ENCODE peak calls at places on chromosomes 7 and 10, in nine cellular contexts. V, U, Q, H, Y, L, N, P and T are unnamed samples. For H3K4me1, the result is how much of the 10 kb centered on the place peaks cover.

GRCh38 chr7:3649250-3649649 is 348.2 kb downstream of the SDK1 start:
- DNase-seq in Y (no peak), H (no peak), P (no peak), Q (no peak), U (no peak), L (no peak), V (peak), N (no peak), T (peak)

GRCh38 chr7:4613855-4614548 is 68.1 kb upstream of the FOXK1 start:
- DNase-seq in N (no peak), P (no peak), Q (no peak), H (no peak), L (peak), V (peak), Y (no peak), U (no peak), T (peak)

GRCh38 chr7:112211348-112211907 is 4.9 kb downstream of the ZNF277 start:
- DNase-seq in Q (no peak), V (peak), Y (no peak), L (no peak), P (no peak), U (no peak), N (no peak), H (no peak), T (no peak)

GRCh38 chr10:541750-542371 is 147.6 kb downstream of the DIP2C start:
- DNase-seq in P (no peak), V (no peak), Y (peak), Q (no peak), H (no peak), N (no peak), L (no peak), U (no peak), T (no peak)

GRCh38 chr10:102814873-102815661 is 22.1 kb downstream of the CYP17A1 start:
- DNase-seq in N (no peak), L (peak), H (peak), P (peak), Y (peak), V (peak), U (no peak), Q (no peak), T (peak)

GRCh38 chr10:29243750-29244149 is 45.1 kb upstream of the LYZL1 start:
- DNase-seq in Y (no peak), P (peak), V (no peak), U (no peak), N (no peak), H (no peak), Q (peak), L (no peak), T (peak)

GRCh38 chr7:45701701-45702460 is 127.7 kb downstream of the ADCY1 start:
- DNase-seq in Y (no peak), L (no peak), N (no peak), V (no peak), Q (no peak), P (no peak), H (no peak), U (no peak), T (peak)

GRCh38 chr10:5888843-5889623 is 660 bp downstream of the ANKRD16 start:
- DNase-seq in U (no peak), P (peak), L (peak), N (no peak), H (no peak), Y (no peak), V (peak), Q (peak), T (peak)

GRCh38 chr7:24052572-24053223 is 231.3 kb upstream of the NPY start:
- DNase-seq in Q (no peak), U (peak), L (no peak), H (no peak), V (peak), P (no peak), N (no peak), Y (no peak), T (peak)

GRCh38 chr10:11177926-11178453 is 160.3 kb downstream of the CELF2 start:
- DNase-seq in U (no peak), Q (no peak), H (no peak), L (peak), P (no peak), Y (no peak), V (no peak), N (no peak), T (no peak)

GRCh38 chr10:47183726-47184084 is 116.3 kb upstream of the GDF10 start:
- DNase-seq in N (no peak), Q (no peak), H (no peak), U (peak), L (no peak), V (peak), P (no peak), Y (no peak), T (no peak)

GRCh38 chr7:5704534-5704922 is 76.9 kb downstream of the RNF216 start:
- DNase-seq in P (peak), L (peak), H (no peak), V (peak), U (no peak), Y (peak), Q (peak), N (peak), T (peak)

GRCh38 chr10:22314852-22315251 is 1.3 kb upstream of the COMMD3 start:
- DNase-seq in V (no peak), Q (no peak), N (no peak), Y (no peak), L (no peak), H (no peak), P (no peak), U (no peak), T (no peak)

GRCh38 chr7:30796105-30796869 is 25.1 kb downstream of the MINDY4 start:
- DNase-seq in H (no peak), P (no peak), L (no peak), U (no peak), V (peak), Y (no peak), N (no peak), Q (no peak), T (no peak)

GRCh38 chr7:105000927-105001336 is 13.1 kb upstream of the KMT2E start:
- DNase-seq in H (no peak), Q (no peak), P (no peak), U (no peak), Y (no peak), N (no peak), V (no peak), L (no peak), T (no peak)
- H3K4me1 ChIP-seq in H (half or more), Q (under half), P (half or more), U (under half), Y (under half), N (half or more), V (under half), L (half or more), T (under half)

GRCh38 chr10:95387383-95387782 is 96.6 kb upstream of the PDLIM1 start:
- DNase-seq in L (no peak), Q (no peak), U (no peak), Y (no peak), P (no peak), H (no peak), V (no peak), N (no peak), T (no peak)

GRCh38 chr10:95388539-95388938 is 97.7 kb upstream of the PDLIM1 start:
- DNase-seq in N (no peak), L (no peak), U (no peak), H (no peak), Y (no peak), P (peak), V (no peak), Q (peak), T (no peak)

GRCh38 chr10:95388072-95388471 is 97.3 kb upstream of the PDLIM1 start:
- DNase-seq in Q (no peak), V (no peak), U (no peak), P (no peak), H (no peak), N (no peak), Y (no peak), L (no peak), T (no peak)

GRCh38 chr10:95389982-95390381 is 99.2 kb upstream of the PDLIM1 start:
- DNase-seq in U (no peak), V (no peak), N (no peak), H (no peak), P (no peak), Y (no peak), Q (no peak), L (no peak), T (no peak)

GRCh38 chr10:95389176-95389575 is 98.4 kb upstream of the PDLIM1 start:
- DNase-seq in U (no peak), L (no peak), N (no peak), Q (no peak), H (no peak), P (no peak), Y (no peak), V (no peak), T (no peak)
- H3K4me1 ChIP-seq in U (under half), L (under half), N (under half), Q (under half), H (half or more), P (under half), Y (under half), V (under half), T (under half)

GRCh38 chr7:55100962-55101327 is 82.1 kb downstream of the EGFR start:
- DNase-seq in V (peak), L (no peak), Q (no peak), P (no peak), N (no peak), Y (no peak), H (no peak), U (no peak), T (no peak)
- H3K4me1 ChIP-seq in V (under half), L (under half), Q (under half), P (under half), N (under half), Y (under half), H (under half), U (half or more), T (under half)

GRCh38 chr7:82382276-82382675 is 61.3 kb downstream of the CACNA2D1 start:
- DNase-seq in L (no peak), U (no peak), V (no peak), H (no peak), P (no peak), N (no peak), Q (no peak), Y (no peak), T (peak)

GRCh38 chr7:82388138-82388537 is 55.4 kb downstream of the CACNA2D1 start:
- DNase-seq in P (no peak), V (peak), Q (no peak), N (no peak), L (no peak), Y (no peak), H (no peak), U (no peak), T (no peak)

GRCh38 chr7:82384779-82385178 is 58.8 kb downstream of the CACNA2D1 start:
- DNase-seq in P (no peak), Q (no peak), L (no peak), Y (no peak), U (no peak), V (no peak), H (no peak), N (no peak), T (no peak)

GRCh38 chr7:82389847-82390246 is 53.7 kb downstream of the CACNA2D1 start:
- DNase-seq in H (no peak), N (no peak), P (no peak), V (no peak), Y (no peak), U (no peak), L (no peak), Q (no peak), T (no peak)

DNA sequence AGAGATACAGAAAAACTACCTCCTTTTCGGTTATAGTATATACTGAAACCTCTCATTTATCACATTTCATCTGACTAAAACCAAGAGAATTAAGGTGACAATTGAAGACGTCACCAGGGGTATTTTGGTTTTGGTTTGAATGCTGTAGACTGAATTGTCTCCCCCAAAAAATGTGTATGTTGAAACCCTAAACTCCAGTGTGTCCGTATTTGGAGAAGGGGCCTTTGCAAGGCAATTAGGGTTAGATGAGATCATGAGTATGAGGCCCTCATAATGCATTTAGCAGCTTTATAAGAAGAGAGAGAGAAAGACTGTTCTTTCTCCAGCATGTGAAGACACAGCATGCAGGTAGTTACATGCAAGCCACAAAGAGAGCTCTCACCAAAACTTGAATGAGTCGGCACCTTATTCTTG is 59.5 kb downstream of the CACNA2D1 start:
- DNase-seq in L (no peak), Y (no peak), P (no peak), V (no peak), U (no peak), Q (no peak), H (no peak), N (no peak), T (no peak)
- H3K4me1 ChIP-seq in L (under half), Y (under half), P (under half), V (under half), U (under half), Q (under half), H (under half), N (under half), T (under half)

DNA sequence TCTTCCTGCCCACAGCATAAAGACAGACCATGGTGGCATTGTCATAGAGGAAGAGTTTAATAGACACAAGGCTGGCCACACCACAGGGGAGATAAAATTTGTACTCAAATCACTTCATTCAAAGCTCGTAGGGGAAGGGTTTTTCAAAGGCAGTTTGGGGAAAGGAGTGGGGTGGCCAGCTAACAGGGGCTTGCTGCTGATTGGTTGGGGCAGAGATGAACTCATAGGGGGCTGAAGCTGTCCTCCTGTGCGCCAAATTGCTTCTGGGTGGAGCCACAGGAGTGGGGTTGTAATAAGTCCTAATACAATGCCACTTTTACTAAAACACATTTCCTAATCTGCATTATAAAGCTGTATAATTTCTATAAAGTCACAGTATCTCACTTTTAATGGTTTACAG is 22.5 kb downstream of the PDZD8 start:
- DNase-seq in H (no peak), Y (no peak), U (no peak), V (no peak), P (no peak), L (no peak), N (no peak), Q (no peak), T (no peak)
- H3K4me1 ChIP-seq in H (under half), Y (under half), U (under half), V (under half), P (under half), L (under half), N (half or more), Q (under half), T (under half)

GRCh38 chr10:86785968-86786367 is 29.5 kb downstream of the BMPR1A start:
- DNase-seq in P (no peak), L (no peak), U (no peak), V (no peak), Y (no peak), H (no peak), Q (no peak), N (no peak), T (no peak)
- H3K4me1 ChIP-seq in P (under half), L (under half), U (under half), V (under half), Y (under half), H (under half), Q (under half), N (under half), T (under half)

GRCh38 chr7:55555160-55555559 is 17.1 kb downstream of the VOPP1 start:
- DNase-seq in N (no peak), Y (no peak), P (no peak), L (no peak), H (no peak), V (no peak), U (no peak), Q (peak), T (no peak)
- H3K4me1 ChIP-seq in N (under half), Y (under half), P (under half), L (under half), H (under half), V (under half), U (under half), Q (under half), T (under half)

GRCh38 chr10:125076121-125076825 is 84.1 kb downstream of the CTBP2 start:
- DNase-seq in N (no peak), H (no peak), V (no peak), L (no peak), Q (no peak), Y (peak), P (no peak), U (no peak), T (no peak)
- H3K4me1 ChIP-seq in N (under half), H (under half), V (under half), L (under half), Q (under half), Y (under half), P (under half), U (under half), T (under half)